ENCODE peak calls at places on chromosome 16, in eight cellular contexts. M is psoas muscle; E is endodermal cell; W is effector memory CD4-positive, alpha-beta T cell; B is RWPE1; C is substantia nigra; F is MM.1S; J is heart left ventricle. T is an unnamed sample.

GRCh38 chr16:50198802-50199410 is 45.8 kb downstream of the TENT4B start:
- DNase-seq in E (no peak), M (no peak), C (no peak), J (no peak), B (no peak), W (no peak), F (no peak), T (no peak)

GRCh38 chr16:88561485-88562369 is 8.5 kb upstream of the ZC3H18 start:
- DNase-seq in E (peak; percentile 74), J (no peak), M (peak; percentile 33), B (peak; percentile 72), W (peak; percentile 25), C (peak; percentile 16), F (peak; percentile 19), T (no peak)

GRCh38 chr16:14196539-14196938 is 125.4 kb downstream of the MRTFB start:
- DNase-seq in B (no peak), C (no peak), J (no peak), F (peak; percentile 64), M (no peak), W (no peak), E (no peak), T (no peak)

GRCh38 chr16:78770353-78771091 is 671.1 kb downstream of the WWOX start:
- DNase-seq in J (peak; percentile 90), C (peak; percentile 56), E (peak; percentile 94), B (peak; percentile 23), M (peak; percentile 77), F (peak; percentile 82), W (peak; percentile 73), T (no peak)

GRCh38 chr16:89906141-89907025 is 12.3 kb upstream of the MC1R start:
- DNase-seq in W (no peak), B (no peak), E (no peak), F (no peak), M (no peak), C (no peak), J (no peak), T (no peak)

GRCh38 chr16:56338566-56339318 is 86.6 kb downstream of the AMFR start:
- DNase-seq in B (no peak), M (no peak), W (no peak), J (no peak), F (no peak), E (no peak), C (no peak), T (no peak)

GRCh38 chr16:87053016-87053982 is 263.9 kb downstream of the C16orf95 start:
- DNase-seq in C (no peak), J (no peak), F (no peak), E (peak; percentile 87), B (no peak), M (no peak), W (no peak), T (no peak)

GRCh38 chr16:15886078-15886477 is 2.3 kb downstream of the CEP20 start:
- DNase-seq in J (no peak), M (no peak), F (no peak), B (no peak), E (no peak), C (no peak), W (no peak), T (no peak)

GRCh38 chr16:14002416-14002815 is 68.7 kb upstream of the MRTFB start:
- DNase-seq in M (no peak), C (no peak), F (no peak), E (no peak), J (no peak), W (no peak), B (no peak), T (no peak)

GRCh38 chr16:3007957-3008748 is 4.6 kb upstream of the CLDN9 start:
- DNase-seq in F (no peak), W (no peak), J (no peak), C (no peak), E (peak; percentile 96), M (no peak), B (no peak), T (no peak)

GRCh38 chr16:79593074-79593531 is 7.4 kb downstream of the MAF start:
- DNase-seq in B (no peak), E (no peak), J (no peak), W (no peak), F (no peak), C (peak; percentile 19), M (peak; percentile 22), T (no peak)

GRCh38 chr16:27775254-27775653 is 225.3 kb downstream of the KATNIP start:
- DNase-seq in B (no peak), C (no peak), M (no peak), J (no peak), E (no peak), W (no peak), F (no peak), T (no peak)

GRCh38 chr16:27776556-27776955 is 226.6 kb downstream of the KATNIP start:
- DNase-seq in W (no peak), C (peak; percentile 43), E (no peak), M (no peak), B (no peak), J (no peak), F (no peak), T (no peak)

GRCh38 chr16:27772093-27772820 is 222.3 kb downstream of the KATNIP start:
- DNase-seq in C (no peak), W (no peak), F (no peak), J (no peak), E (no peak), B (no peak), M (no peak), T (no peak)

GRCh38 chr16:27773344-27773743 is 223.4 kb downstream of the KATNIP start:
- DNase-seq in F (no peak), M (no peak), B (no peak), W (no peak), J (no peak), C (no peak), E (no peak), T (no peak)

GRCh38 chr16:27774779-27775178 is 224.8 kb downstream of the KATNIP start:
- DNase-seq in B (no peak), E (no peak), J (no peak), F (no peak), M (no peak), C (no peak), W (no peak), T (no peak)
- H3K27ac ChIP-seq in B (no peak overlapping the region), E (no peak overlapping the region), J (no peak overlapping the region), F (no peak overlapping the region), M (no peak overlapping the region), C (no peak overlapping the region), W (no peak overlapping the region), T (no peak overlapping the region)

DNA sequence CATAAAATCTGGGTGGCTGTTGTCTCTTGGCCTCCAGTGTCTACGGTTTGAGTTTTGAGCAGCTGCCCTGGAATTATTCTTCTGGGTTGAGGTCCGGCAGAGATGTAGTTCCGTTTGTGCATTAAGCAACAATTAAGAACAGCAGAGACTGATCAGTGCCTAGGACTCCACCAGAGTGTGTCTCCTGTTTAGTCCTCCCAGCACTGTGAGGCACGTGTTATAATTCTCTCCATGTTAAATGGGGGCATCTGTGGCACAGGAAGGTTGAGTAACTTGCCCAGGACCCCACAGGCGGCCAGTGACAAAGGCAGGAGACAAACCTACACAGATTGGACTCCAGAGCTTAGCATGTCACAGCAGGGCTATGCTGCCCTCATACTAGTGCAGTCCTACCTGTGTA is 225.1 kb downstream of the CBLN1 start:
- DNase-seq in M (no peak), J (no peak), E (no peak), B (no peak), C (no peak), F (no peak), W (no peak), T (peak; percentile 87)
- H3K27ac ChIP-seq in M (no peak overlapping the region), J (no peak overlapping the region), E (no peak overlapping the region), B (no peak overlapping the region), C (no peak overlapping the region), F (no peak overlapping the region), W (no peak overlapping the region), T (no peak overlapping the region)

GRCh38 chr16:58198739-58199411 is 969 bp upstream of the CSNK2A2 start:
- DNase-seq in E (peak; percentile 47), C (no peak), B (no peak), J (no peak), F (no peak), M (no peak), W (no peak), T (no peak)

GRCh38 chr16:58195771-58196170 is 2.1 kb downstream of the CSNK2A2 start:
- DNase-seq in W (no peak), F (no peak), E (no peak), C (no peak), B (no peak), J (no peak), M (no peak), T (no peak)

GRCh38 chr16:58198022-58198683 is at the start of gene CSNK2A2:
- DNase-seq in W (peak; percentile 59), M (peak; percentile 75), E (peak; percentile 83), F (peak; percentile 75), B (peak; percentile 84), C (peak; percentile 3), J (peak; percentile 87), T (no peak)

GRCh38 chr16:58196898-58197313 is 1.0 kb downstream of the CSNK2A2 start:
- DNase-seq in C (no peak), W (no peak), B (peak; percentile 12), F (no peak), E (peak; percentile 55), J (no peak), M (no peak), T (no peak)

GRCh38 chr16:58197314-58198012 is 443 bp downstream of the CSNK2A2 start:
- DNase-seq in J (no peak), F (no peak), B (peak; percentile 23), E (peak; percentile 57), C (no peak), M (peak; percentile 16), W (no peak), T (no peak)
- H3K27ac ChIP-seq in J (peak overlapping the region; percentile 65), F (no peak overlapping the region), B (peak overlapping the region; percentile 55), E (no peak overlapping the region), C (peak overlapping the region; percentile 16), M (peak overlapping the region; percentile 32), W (no peak overlapping the region), T (peak overlapping the region; percentile 61)

GRCh38 chr16:1042776-1043349 is 29.7 kb upstream of the SSTR5 start:
- DNase-seq in C (no peak), W (no peak), F (peak; percentile 66), M (no peak), J (no peak), B (no peak), E (no peak), T (no peak)
- H3K27ac ChIP-seq in C (no peak overlapping the region), W (no peak overlapping the region), F (no peak overlapping the region), M (no peak overlapping the region), J (no peak overlapping the region), B (no peak overlapping the region), E (no peak overlapping the region), T (no peak overlapping the region)

GRCh38 chr16:22386976-22387375 is 12.6 kb upstream of the CDR2 start:
- DNase-seq in C (no peak), E (no peak), J (no peak), B (peak; percentile 39), F (no peak), W (no peak), M (no peak), T (no peak)
- H3K27ac ChIP-seq in C (no peak overlapping the region), E (no peak overlapping the region), J (no peak overlapping the region), B (peak overlapping the region; percentile 27), F (no peak overlapping the region), W (no peak overlapping the region), M (no peak overlapping the region), T (no peak overlapping the region)

GRCh38 chr16:70520612-70521297 is 2.6 kb downstream of the COG4 start:
- DNase-seq in C (no peak), M (no peak), W (no peak), F (no peak), J (no peak), E (no peak), B (peak; percentile 27), T (no peak)
- H3K27ac ChIP-seq in C (no peak overlapping the region), M (no peak overlapping the region), W (peak overlapping the region; percentile 30), F (no peak overlapping the region), J (no peak overlapping the region), E (no peak overlapping the region), B (peak overlapping the region; percentile 55), T (no peak overlapping the region)

T was measured in esophagus muscularis mucosa.